ENCODE peak calls at places on chromosomes 2 and 18, in eight cellular contexts. B, L, F, M, D, C, J and X are unnamed samples.

GRCh38 chr2:109428841-109429710 is 184.7 kb downstream of the SEPTIN10 start:
- DNase-seq in B (no peak), C (no peak), F (no peak), J (no peak), M (no peak), L (no peak), D (no peak), X (no peak)

GRCh38 chr2:170404846-170405245 is 226.9 kb downstream of the MYO3B start:
- DNase-seq in J (no peak), C (no peak), M (no peak), D (no peak), L (no peak), B (no peak), F (no peak), X (no peak)

GRCh38 chr18:24398515-24398914 is 891 bp upstream of the OSBPL1A start:
- DNase-seq in B (peak), C (no peak), J (peak), F (no peak), L (peak), M (peak), D (no peak), X (peak)

GRCh38 chr2:100126172-100126571 is 16.2 kb downstream of the AFF3 start:
- DNase-seq in M (no peak), L (no peak), J (no peak), B (no peak), D (no peak), C (no peak), F (no peak), X (no peak)

GRCh38 chr2:43273477-43273876 is 47.1 kb upstream of the ZFP36L2 start:
- DNase-seq in C (no peak), M (no peak), J (no peak), F (peak), D (no peak), L (peak), B (peak), X (no peak)

GRCh38 chr18:21273568-21273967 is 31.5 kb downstream of the GREB1L start:
- DNase-seq in F (no peak), D (no peak), L (no peak), M (no peak), B (no peak), C (no peak), J (no peak), X (no peak)

GRCh38 chr2:177796644-177797415 is 275.7 kb downstream of the PDE11A start:
- DNase-seq in C (no peak), F (no peak), B (no peak), M (no peak), D (no peak), L (no peak), J (no peak), X (no peak)

GRCh38 chr2:11073251-11073650 is 82.0 kb upstream of the SLC66A3 start:
- DNase-seq in D (peak), B (peak), F (peak), C (no peak), L (peak), M (peak), J (peak), X (peak)

GRCh38 chr2:241767464-241768250 is 9.0 kb upstream of the GAL3ST2 start:
- DNase-seq in C (no peak), D (no peak), J (no peak), B (no peak), M (no peak), F (peak), L (no peak), X (no peak)

GRCh38 chr2:45380131-45380836 is 230.8 kb downstream of the SRBD1 start:
- DNase-seq in L (no peak), C (no peak), D (peak), B (peak), F (no peak), M (peak), J (peak), X (no peak)

GRCh38 chr18:39839782-39840181 is 2115.3 kb upstream of the PIK3C3 start:
- DNase-seq in L (peak), B (peak), F (no peak), D (peak), J (peak), M (peak), C (no peak), X (no peak)

GRCh38 chr2:165572155-165572554 is 102.7 kb downstream of the CSRNP3 start:
- DNase-seq in C (no peak), J (no peak), B (no peak), L (peak), F (no peak), M (no peak), D (no peak), X (no peak)

GRCh38 chr2:131567891-131568290 is 40.2 kb downstream of the CCDC74A start:
- DNase-seq in F (no peak), M (peak), C (no peak), L (peak), J (peak), D (no peak), B (no peak), X (no peak)

GRCh38 chr2:227163998-227164744 is at the start of the genes COL4A3 and COL4A4:
- DNase-seq in J (no peak), L (peak), B (no peak), D (no peak), C (peak), F (peak), M (peak), X (peak)

GRCh38 chr2:239202343-239202742 is 198.5 kb downstream of the HDAC4 start:
- DNase-seq in L (no peak), J (no peak), M (no peak), D (no peak), F (peak), B (no peak), C (no peak), X (no peak)

GRCh38 chr18:58756596-58757240 is 85.5 kb downstream of the MALT1 start:
- DNase-seq in B (no peak), D (no peak), C (no peak), M (no peak), F (no peak), L (no peak), J (no peak), X (no peak)

GRCh38 chr2:211751853-211752252 is 786.7 kb downstream of the ERBB4 start:
- DNase-seq in M (no peak), D (no peak), F (no peak), C (no peak), L (no peak), J (no peak), B (no peak), X (no peak)

GRCh38 chr18:23591011-23591410 is 4.7 kb upstream of the NPC1 start:
- DNase-seq in J (no peak), D (no peak), B (peak), F (no peak), C (no peak), M (no peak), L (peak), X (no peak)

GRCh38 chr2:54479422-54479821 is 23.3 kb downstream of the SPTBN1 start:
- DNase-seq in F (no peak), B (no peak), J (peak), C (no peak), L (peak), D (peak), M (peak), X (no peak)

GRCh38 chr2:233082222-233082933 is 22.2 kb downstream of the INPP5D start:
- DNase-seq in L (no peak), F (peak), J (no peak), M (no peak), B (no peak), D (no peak), C (no peak), X (no peak)

GRCh38 chr2:72605836-72606442 is 219.9 kb downstream of the EXOC6B start:
- DNase-seq in J (peak), C (no peak), F (no peak), B (peak), D (peak), M (peak), L (peak), X (no peak)

GRCh38 chr2:233098615-233099014 is 38.5 kb downstream of the INPP5D start:
- DNase-seq in M (no peak), D (peak), F (no peak), J (no peak), L (peak), C (no peak), B (peak), X (peak)

DNA sequence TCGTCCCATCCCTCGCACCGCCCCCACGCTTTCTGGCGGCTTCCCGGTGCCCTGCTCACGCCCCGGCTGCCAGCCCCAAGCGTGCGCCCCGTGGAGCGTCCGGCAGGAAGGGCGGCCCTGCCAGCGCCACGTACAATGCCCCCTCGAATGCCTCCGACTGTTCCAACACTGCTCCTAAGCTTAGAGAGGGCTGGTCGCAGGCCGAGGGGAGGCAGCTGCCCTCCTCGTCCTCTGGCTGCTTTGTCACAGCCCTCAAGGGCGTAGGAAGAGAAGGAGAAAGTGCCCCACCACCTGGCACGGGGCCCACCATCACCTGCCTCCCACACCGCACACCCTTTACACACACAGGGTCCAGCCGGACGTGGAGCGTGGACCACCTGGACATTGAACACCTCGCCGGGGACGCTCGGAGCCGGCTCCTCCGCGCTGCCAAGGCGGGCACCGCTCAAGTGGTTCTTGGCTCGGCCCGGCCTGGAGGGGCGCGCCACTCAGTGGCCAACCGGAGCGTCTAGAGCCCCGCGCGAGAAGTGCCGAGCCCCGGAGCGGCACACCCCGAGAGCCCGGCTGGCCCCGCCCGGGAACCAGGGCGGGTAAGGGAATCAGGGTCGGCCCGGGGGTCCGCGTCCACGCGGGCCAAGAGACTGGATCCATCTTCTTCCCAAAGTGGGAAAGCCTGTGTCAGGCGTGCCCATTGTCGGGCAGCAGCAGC is 830 bp downstream of the DNER start:
- DNase-seq in B (peak), F (no peak), J (no peak), C (peak), M (peak), L (peak), D (no peak), X (peak)
- TF ChIP-seq CTCF in B (peak), F (no peak), J (no peak), C (peak), M (no peak), L (no peak), D (no peak), X (peak)

DNA sequence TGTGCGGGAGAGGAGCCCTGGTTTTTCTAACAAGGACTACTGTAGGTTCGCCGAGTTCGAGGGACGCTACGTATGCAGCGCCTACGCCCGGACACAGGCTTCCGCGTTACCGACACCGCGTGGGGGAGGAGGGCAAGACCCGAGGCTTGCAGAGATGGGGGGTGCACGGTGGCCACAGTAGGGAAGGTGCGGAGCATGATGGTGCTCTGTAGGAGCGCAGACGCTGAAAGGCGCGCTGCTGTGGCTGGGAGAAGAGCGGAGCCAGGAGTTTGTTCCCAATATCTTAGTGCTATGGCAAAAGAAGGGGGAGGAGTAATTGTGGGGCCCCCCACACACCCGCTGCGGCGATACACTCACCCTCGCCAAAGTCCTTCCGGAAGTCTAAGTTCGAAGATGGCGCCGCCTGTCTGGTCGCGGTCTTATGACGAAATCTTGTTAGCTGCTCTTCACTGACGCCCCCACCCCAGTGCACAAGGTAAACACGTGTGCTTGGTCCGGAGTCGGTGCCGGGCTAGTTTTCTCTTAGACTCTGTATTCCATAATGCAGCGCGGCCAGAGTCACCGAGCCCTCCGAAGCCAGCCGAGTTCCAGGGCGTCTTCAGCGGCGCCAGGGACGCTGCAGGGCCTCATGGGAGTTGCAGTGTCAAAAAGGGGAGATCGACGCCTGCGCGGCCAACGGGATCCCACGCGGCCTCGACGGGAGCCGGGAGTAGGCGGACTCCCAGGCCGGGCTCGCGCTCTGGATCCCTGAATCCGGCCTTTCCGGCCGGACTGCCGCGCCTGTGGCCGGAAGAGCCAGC is at the start of gene GTF3C2:
- DNase-seq in M (peak), C (peak), F (peak), J (peak), D (peak), L (peak), B (peak), X (peak)
- TF ChIP-seq CTCF in M (no peak), C (no peak), F (peak), J (no peak), D (no peak), L (no peak), B (no peak), X (no peak)

DNA sequence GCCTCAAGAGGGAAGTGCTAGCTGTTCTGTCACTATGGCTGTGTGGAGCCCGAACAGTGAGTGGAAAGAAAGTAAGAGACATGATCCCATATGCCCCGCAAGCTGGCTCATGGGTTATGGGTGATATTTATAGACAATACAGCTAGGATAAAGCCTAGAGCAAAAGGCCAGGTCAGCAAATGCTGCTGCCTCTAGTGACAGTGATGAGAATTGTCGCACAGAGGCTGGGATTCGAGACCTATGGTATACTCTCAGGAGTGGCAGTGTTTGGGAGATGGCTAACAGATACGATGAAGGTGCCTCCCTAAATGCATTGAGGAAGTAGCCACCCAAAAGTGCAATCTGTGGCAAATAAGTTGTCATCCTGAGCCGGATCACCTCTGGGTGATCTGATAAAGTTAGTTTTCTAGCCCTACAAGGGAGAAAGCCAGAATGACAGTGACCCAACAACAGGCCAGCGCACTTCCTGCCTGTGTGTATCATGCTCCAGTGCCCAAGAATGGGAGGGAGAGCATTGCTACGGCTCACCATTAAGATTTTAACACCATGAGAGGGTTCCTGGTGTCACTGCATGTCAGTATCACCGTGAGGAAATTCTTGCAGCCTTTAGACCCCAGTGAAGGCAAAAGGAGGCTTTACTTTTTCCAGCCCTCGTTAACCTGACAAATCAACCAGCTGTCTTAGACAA is 92.3 kb upstream of the TGFA start:
- DNase-seq in J (peak), L (no peak), F (no peak), D (no peak), B (no peak), C (no peak), M (peak), X (peak)
- TF ChIP-seq CTCF in J (peak), L (no peak), F (no peak), D (peak), B (no peak), C (peak), M (peak), X (no peak)

DNA sequence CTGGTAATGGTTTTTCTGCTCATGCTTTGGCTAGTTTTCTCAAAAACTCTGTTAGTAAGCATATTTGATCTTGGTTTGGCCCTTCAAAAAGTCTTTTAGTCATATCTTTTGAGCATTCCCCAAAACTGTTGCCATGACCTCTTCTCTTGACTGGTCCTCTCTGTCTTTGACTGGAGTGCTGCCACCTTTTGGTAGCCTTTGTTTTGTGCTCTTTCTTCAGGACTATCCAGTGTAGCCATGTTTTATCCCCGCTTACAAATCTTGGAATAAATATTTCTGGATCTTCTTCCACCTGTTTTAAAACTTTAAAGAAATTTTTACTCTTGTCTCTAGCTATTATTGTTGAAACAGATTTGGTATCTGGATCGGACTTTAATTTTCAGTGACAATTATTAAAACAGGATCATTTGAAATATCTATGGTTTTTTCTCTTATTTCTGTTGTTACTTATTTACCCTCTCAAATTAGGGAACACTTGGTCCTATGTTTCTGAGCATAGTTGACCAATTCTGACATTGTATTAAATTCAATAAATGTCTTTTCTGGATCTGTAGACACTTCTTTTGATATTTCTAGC is 965 bp upstream of the ELOA2 start:
- DNase-seq in C (no peak), M (peak), F (no peak), D (peak), L (peak), B (peak), J (peak), X (peak)
- TF ChIP-seq CTCF in C (peak), M (peak), F (no peak), D (peak), L (peak), B (peak), J (peak), X (peak)

GRCh38 chr2:30628341-30628740 is 178.9 kb downstream of the CAPN13 start:
- DNase-seq in C (no peak), B (peak), J (peak), M (peak), F (no peak), L (peak), D (peak), X (no peak)

GRCh38 chr2:30627162-30627561 is 180.1 kb downstream of the CAPN13 start:
- DNase-seq in M (no peak), C (no peak), J (no peak), B (no peak), L (no peak), F (no peak), D (no peak), X (no peak)

GRCh38 chr2:30629866-30630265 is 177.4 kb downstream of the CAPN13 start:
- DNase-seq in C (no peak), J (peak), M (peak), F (no peak), D (peak), L (peak), B (peak), X (no peak)

GRCh38 chr2:30633039-30633438 is 174.2 kb downstream of the CAPN13 start:
- DNase-seq in C (no peak), L (no peak), D (no peak), J (no peak), B (no peak), M (no peak), F (no peak), X (no peak)

DNA sequence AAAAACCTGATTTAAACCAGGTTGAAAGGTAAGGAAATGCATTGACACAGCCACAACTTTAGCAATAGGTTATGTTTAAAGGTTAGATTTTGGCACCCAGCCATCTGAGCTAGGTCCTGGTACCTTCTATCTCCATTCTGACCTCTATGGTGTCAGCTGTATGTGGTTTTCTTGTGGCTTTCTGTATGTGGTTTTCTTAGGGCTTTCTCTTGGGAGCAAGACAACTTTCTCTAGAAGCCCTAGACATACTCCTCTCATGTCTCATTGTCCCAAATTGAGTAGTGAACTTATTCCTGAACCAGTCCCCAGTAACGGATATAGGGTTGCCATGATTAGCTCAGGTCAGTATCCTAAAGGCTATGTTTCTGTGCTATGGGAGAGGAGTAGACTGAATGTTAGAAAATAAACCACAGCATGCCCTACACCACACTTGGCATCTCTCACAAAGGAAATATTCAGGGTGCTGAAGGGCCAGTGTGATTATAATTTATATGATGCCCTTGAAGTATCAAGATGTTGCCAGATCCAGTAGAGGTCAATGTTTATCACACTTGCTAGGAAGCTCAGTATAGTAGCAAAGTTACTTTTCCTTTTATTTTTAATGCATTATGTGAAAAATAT is 176.1 kb downstream of the CAPN13 start:
- DNase-seq in B (peak), F (no peak), C (no peak), M (no peak), J (no peak), D (no peak), L (no peak), X (no peak)
- TF ChIP-seq CTCF in B (no peak), F (no peak), C (no peak), M (no peak), J (no peak), D (no peak), L (no peak), X (no peak)

GRCh38 chr18:13375302-13376255 is 157.0 kb downstream of the LDLRAD4 start:
- DNase-seq in J (peak), L (peak), C (no peak), B (peak), D (peak), F (peak), M (peak), X (no peak)
- TF ChIP-seq CTCF in J (no peak), L (peak), C (no peak), B (peak), D (peak), F (no peak), M (no peak), X (no peak)